ENCODE peak calls at places on chromosomes 12 and 14, in four cellular contexts. U is progenitor cell of endocrine pancreas, I is activated gamma-delta T cell, Q is naive B cell. P is an unnamed sample.

GRCh38 chr12:75935544-75936242 is 95.9 kb downstream of the PHLDA1 start:
- DNase-seq in Q (no peak), U (no peak), I (no peak), P (no peak)

GRCh38 chr14:26598081-26598671 is 343 bp upstream of the NOVA1 start:
- DNase-seq in Q (no peak), I (no peak), U (peak), P (peak)

GRCh38 chr14:63598821-63599220 is 42.9 kb downstream of the WDR89 start:
- DNase-seq in I (no peak), Q (no peak), U (no peak), P (no peak)

GRCh38 chr12:112978163-112979081 is at the start of gene OAS2:
- DNase-seq in Q (peak), I (no peak), U (no peak), P (no peak)

GRCh38 chr14:75831455-75831854 is 150.3 kb downstream of the TGFB3 start:
- DNase-seq in I (no peak), U (peak), Q (no peak), P (peak)

GRCh38 chr14:76647699-76648298 is 113.5 kb upstream of the VASH1 start:
- DNase-seq in I (no peak), U (peak), Q (peak), P (peak)

GRCh38 chr14:38040411-38040810 is 167.3 kb upstream of the SSTR1 start:
- DNase-seq in I (no peak), U (no peak), Q (no peak), P (peak)

GRCh38 chr12:112638420-112638819 is 153.1 kb upstream of the RPH3A start:
- DNase-seq in I (no peak), U (no peak), Q (no peak), P (no peak)

GRCh38 chr12:108856428-108857157 is 790 bp downstream of the SSH1 start:
- DNase-seq in U (no peak), I (peak), Q (peak), P (peak)

GRCh38 chr12:7498832-7499231 is 4.7 kb downstream of the CD163 start:
- DNase-seq in U (no peak), Q (no peak), I (no peak), P (no peak)

GRCh38 chr12:6533653-6534157 is 612 bp upstream of the GAPDH start:
- DNase-seq in Q (no peak), U (peak), I (peak), P (peak)

GRCh38 chr14:83419420-83419819 is 1885.8 kb upstream of the SEL1L start:
- DNase-seq in Q (no peak), U (no peak), I (no peak), P (no peak)

GRCh38 chr14:29222671-29223268 is 456.2 kb downstream of the FOXG1 start:
- DNase-seq in I (no peak), U (no peak), Q (no peak), P (peak)

GRCh38 chr12:2586159-2587035 is 208.4 kb upstream of the FKBP4 start:
- DNase-seq in I (no peak), U (no peak), Q (no peak), P (peak)

GRCh38 chr12:117125275-117125613 is 26.0 kb upstream of the TESC start:
- DNase-seq in I (no peak), Q (no peak), U (no peak), P (peak)

GRCh38 chr14:75578786-75579781 is 664 bp downstream of the FLVCR2 start:
- DNase-seq in U (peak), Q (no peak), I (no peak), P (peak)

GRCh38 chr12:14167005-14167628 is 185.7 kb upstream of the GRIN2B start:
- DNase-seq in I (no peak), U (peak), Q (peak), P (peak)

GRCh38 chr12:131093971-131094830 is 140.5 kb downstream of the ADGRD1 start:
- DNase-seq in Q (no peak), I (no peak), U (no peak), P (no peak)

P was measured in NCI-H69.